ENCODE peak calls at places on chromosomes 5 and 9, in ten cellular contexts. T, C, Y, U, Z, H, O, I, F and E are unnamed samples.
A peak's percentile ranks its signal among the peaks of the same experiment; 100 is the strongest.

GRCh38 chr9:133517711-133518110 is 7.0 kb downstream of the MYMK start:
- DNase-seq in H (no peak), Y (no peak), T (no peak), U (no peak), Z (no peak), I (no peak), C (no peak), F (no peak), O (no peak), E (no peak)

GRCh38 chr5:87770016-87770415 is 357.3 kb upstream of the CCNH start:
- DNase-seq in F (no peak), O (no peak), Y (no peak), C (no peak), U (no peak), Z (no peak), T (no peak), I (no peak), H (no peak), E (no peak)

GRCh38 chr5:88438006-88438405 is 169.4 kb upstream of the TMEM161B start:
- DNase-seq in I (no peak), T (no peak), C (no peak), O (no peak), F (no peak), Z (no peak), Y (no peak), U (no peak), H (no peak), E (no peak)

GRCh38 chr5:42483472-42484154 is 60.4 kb downstream of the GHR start:
- DNase-seq in U (no peak), Z (no peak), I (peak; percentile 73), H (no peak), O (no peak), Y (no peak), C (no peak), T (no peak), F (no peak), E (no peak)

GRCh38 chr9:136626740-136627642 is 35.7 kb upstream of the EGFL7 start:
- DNase-seq in Y (no peak), H (no peak), C (peak; percentile 90), O (peak; percentile 84), I (no peak), U (no peak), F (peak; percentile 6), Z (no peak), T (no peak), E (peak; percentile 71)

GRCh38 chr5:11143456-11144267 is 382.6 kb upstream of the DAP start:
- DNase-seq in T (no peak), I (no peak), Z (no peak), O (no peak), C (no peak), Y (no peak), H (no peak), U (no peak), F (no peak), E (no peak)

GRCh38 chr9:61665330-61665751 is 475.5 kb downstream of the SPATA31A7 start:
- DNase-seq in O (no peak), Z (no peak), F (no peak), U (no peak), T (no peak), Y (peak; percentile 46), H (no peak), I (no peak), C (no peak), E (no peak)

GRCh38 chr9:20640331-20641187 is 18.3 kb upstream of the MLLT3 start:
- DNase-seq in H (no peak), F (peak; percentile 33), U (peak; percentile 46), I (peak; percentile 62), C (peak; percentile 80), T (peak; percentile 39), Y (peak; percentile 91), O (no peak), Z (peak; percentile 15), E (peak; percentile 70)

GRCh38 chr5:76579166-76579765 is 43.9 kb downstream of the F2RL2 start:
- DNase-seq in Z (no peak), T (peak; percentile 9), H (no peak), F (no peak), U (no peak), Y (no peak), O (no peak), I (no peak), C (no peak), E (no peak)

GRCh38 chr5:953535-954449 is 54.8 kb upstream of the NKD2 start:
- DNase-seq in U (no peak), I (no peak), F (no peak), O (no peak), Y (peak; percentile 59), C (no peak), H (no peak), T (no peak), Z (no peak), E (no peak)

GRCh38 chr5:66291771-66292170 is 147.7 kb downstream of the SREK1 start:
- DNase-seq in Y (no peak), H (no peak), Z (no peak), T (no peak), F (no peak), C (no peak), U (no peak), O (no peak), I (no peak), E (no peak)

GRCh38 chr5:18534119-18534518 is 899.9 kb downstream of the TAF11L14 start:
- DNase-seq in U (no peak), O (peak; percentile 80), T (no peak), Y (no peak), F (no peak), H (no peak), Z (no peak), I (no peak), C (no peak), E (no peak)

GRCh38 chr5:139694556-139695182 is 46.5 kb downstream of the CXXC5 start:
- DNase-seq in O (no peak), Y (no peak), Z (no peak), F (no peak), H (no peak), C (no peak), I (no peak), U (no peak), T (no peak), E (no peak)

GRCh38 chr5:178479261-178479660 is 110.9 kb downstream of the COL23A1 start:
- DNase-seq in U (no peak), O (no peak), Y (no peak), H (no peak), Z (no peak), F (no peak), C (no peak), T (no peak), I (no peak), E (no peak)

GRCh38 chr5:88940712-88941111 is 57.7 kb upstream of the MEF2C start:
- DNase-seq in T (no peak), O (no peak), I (peak; percentile 15), U (no peak), Z (no peak), H (no peak), C (no peak), F (no peak), Y (no peak), E (no peak)

GRCh38 chr5:179266291-179267070 is 78.8 kb downstream of the ADAMTS2 start:
- DNase-seq in F (no peak), T (peak; percentile 50), U (no peak), I (no peak), Z (no peak), O (peak; percentile 43), H (peak; percentile 37), Y (peak; percentile 58), C (no peak), E (no peak)

GRCh38 chr9:684950-685340 is 156.6 kb upstream of the DMRT1 start:
- DNase-seq in T (peak; percentile 56), C (no peak), Y (no peak), U (no peak), H (no peak), O (no peak), I (no peak), F (no peak), Z (no peak), E (no peak)

GRCh38 chr9:134375011-134375390 is 48.7 kb downstream of the RXRA start:
- DNase-seq in C (peak; percentile 92), Z (peak; percentile 78), Y (no peak), F (no peak), U (no peak), I (no peak), H (peak; percentile 82), O (no peak), T (peak; percentile 58), E (no peak)

DNA sequence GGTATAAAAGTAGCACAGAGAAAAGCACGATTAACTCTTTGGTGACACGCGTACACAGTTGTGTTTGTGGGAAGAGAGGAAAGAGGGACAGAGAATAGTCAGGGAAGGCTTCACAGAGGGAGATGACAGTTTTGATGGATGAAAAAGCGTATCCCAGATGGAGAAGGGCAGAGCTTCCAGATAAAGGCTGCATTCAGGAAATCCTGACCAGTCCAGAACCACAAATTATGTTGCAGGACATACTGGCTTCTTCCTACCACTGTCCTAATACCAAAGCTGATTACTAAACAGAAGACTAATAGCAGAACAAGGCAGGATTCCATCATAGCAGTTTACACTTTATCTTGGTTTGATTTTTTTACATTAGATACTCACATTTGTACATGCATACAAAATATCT is 34.5 kb downstream of the SLC31A2 start:
- DNase-seq in Z (no peak), U (no peak), C (no peak), Y (no peak), F (no peak), T (peak; percentile 33), H (no peak), I (no peak), O (no peak), E (no peak)
- H3K36me3 ChIP-seq in Z (no peaks in the 10 kb centered on the region), U (peaks cover 63% of the 10 kb centered on the region), C (peaks cover 23% of the 10 kb centered on the region), Y (peaks cover 10% of the 10 kb centered on the region), F (no peaks in the 10 kb centered on the region), T (peaks cover 66% of the 10 kb centered on the region), H (no peaks in the 10 kb centered on the region), I (peaks cover 25% of the 10 kb centered on the region), O (peaks cover 88% of the 10 kb centered on the region), E (peaks cover 13% of the 10 kb centered on the region)

GRCh38 chr9:63859475-63860215 is 1425.4 kb downstream of the FOXD4L5 start:
- DNase-seq in Y (peak; percentile 71), U (no peak), C (peak; percentile 53), F (peak; percentile 65), T (peak; percentile 38), H (peak; percentile 20), I (peak; percentile 6), O (no peak), Z (peak; percentile 48), E (peak; percentile 12)
- H3K4me3 ChIP-seq in Y (peak overlapping the region; percentile 33), U (no peak overlapping the region), C (no peak overlapping the region), F (peak overlapping the region; percentile 50), T (no peak overlapping the region), H (no peak overlapping the region), I (no peak overlapping the region), O (no peak overlapping the region), Z (no peak overlapping the region), E (no peak overlapping the region)

GRCh38 chr9:128055222-128056040 is 11.7 kb downstream of the NAIF1 start:
- DNase-seq in F (no peak), O (peak; percentile 70), H (peak; percentile 72), Z (peak; percentile 67), Y (no peak), U (no peak), T (peak; percentile 57), I (no peak), C (peak; percentile 80), E (no peak)
- H3K4me1 ChIP-seq in F (peaks cover 14% of the 10 kb centered on the region), O (peaks cover 24% of the 10 kb centered on the region), H (peaks cover 12% of the 10 kb centered on the region), Z (peaks cover 21% of the 10 kb centered on the region), Y (peaks cover 19% of the 10 kb centered on the region), U (peaks cover 3% of the 10 kb centered on the region), T (no peaks in the 10 kb centered on the region), I (no peaks in the 10 kb centered on the region), C (peaks cover 31% of the 10 kb centered on the region), E (no peaks in the 10 kb centered on the region)

DNA sequence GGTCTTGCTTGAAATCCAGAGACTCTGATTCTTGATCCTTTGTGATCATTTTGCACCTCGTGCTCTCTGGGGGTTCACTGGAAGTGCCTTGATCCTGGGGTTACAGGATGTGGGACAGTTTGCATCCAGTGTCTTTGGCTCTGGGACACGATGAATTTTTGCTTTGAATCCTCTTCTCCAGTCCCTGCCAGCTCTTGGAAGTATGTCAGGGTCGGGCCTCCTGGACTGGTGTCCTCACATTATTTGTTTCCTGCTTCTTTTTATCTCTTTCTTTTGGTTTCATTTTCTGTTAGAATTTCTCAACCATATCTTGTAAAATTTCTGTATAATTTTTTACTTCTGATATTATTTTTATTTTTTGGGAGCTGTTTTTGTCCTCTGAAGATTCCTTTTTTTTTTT is 34.2 kb downstream of the SECISBP2 start:
- DNase-seq in I (peak; percentile 26), U (no peak), T (no peak), Y (no peak), F (no peak), C (no peak), H (no peak), Z (no peak), O (no peak), E (no peak)
- H3K36me3 ChIP-seq in I (peaks cover 21% of the 10 kb centered on the region), U (peaks cover 86% of the 10 kb centered on the region), T (peaks cover 58% of the 10 kb centered on the region), Y (peaks cover 5% of the 10 kb centered on the region), F (no peaks in the 10 kb centered on the region), C (peaks cover 42% of the 10 kb centered on the region), H (no peaks in the 10 kb centered on the region), Z (no peaks in the 10 kb centered on the region), O (peaks cover 72% of the 10 kb centered on the region), E (peaks cover 32% of the 10 kb centered on the region)